ENCODE peak calls at places on chromosomes 7 and 10, in eight cellular contexts. One of them, this sample, is unnamed.

GRCh38 chr7:155788616-155789000 is 23.7 kb downstream of the SHH start:
- DNase-seq in HCT116: no peak
- DNase-seq in A549: no peak
- DNase-seq in kidney epithelial cell: no peak
- DNase-seq in Panc1: no peak
- DNase-seq in mucosa of descending colon: no peak
- DNase-seq in cardiac fibroblast: no peak
- DNase-seq in WERI-Rb-1: no peak
- DNase-seq in this sample: no peak

GRCh38 chr7:102146989-102147388 is 139.7 kb upstream of the SH2B2 start:
- DNase-seq in HCT116: no peak
- DNase-seq in A549: no peak
- DNase-seq in kidney epithelial cell: no peak
- DNase-seq in Panc1: no peak
- DNase-seq in mucosa of descending colon: no peak
- DNase-seq in cardiac fibroblast: peak
- DNase-seq in WERI-Rb-1: no peak
- DNase-seq in this sample: no peak

GRCh38 chr10:89189211-89189734 is 17.8 kb downstream of the CH25H start:
- DNase-seq in HCT116: no peak
- DNase-seq in A549: no peak
- DNase-seq in kidney epithelial cell: no peak
- DNase-seq in Panc1: no peak
- DNase-seq in mucosa of descending colon: no peak
- DNase-seq in cardiac fibroblast: no peak
- DNase-seq in WERI-Rb-1: no peak
- DNase-seq in this sample: no peak

GRCh38 chr7:148838905-148839304 is 45.2 kb downstream of the EZH2 start:
- DNase-seq in HCT116: no peak
- DNase-seq in A549: no peak
- DNase-seq in kidney epithelial cell: no peak
- DNase-seq in Panc1: no peak
- DNase-seq in mucosa of descending colon: no peak
- DNase-seq in cardiac fibroblast: no peak
- DNase-seq in WERI-Rb-1: no peak
- DNase-seq in this sample: no peak

GRCh38 chr7:26156454-26157365 is 4.7 kb downstream of the NFE2L3 start:
- DNase-seq in HCT116: peak
- DNase-seq in A549: peak
- DNase-seq in kidney epithelial cell: peak
- DNase-seq in Panc1: no peak
- DNase-seq in mucosa of descending colon: no peak
- DNase-seq in cardiac fibroblast: peak
- DNase-seq in WERI-Rb-1: no peak
- DNase-seq in this sample: peak

GRCh38 chr10:130801784-130802183 is 509.7 kb downstream of the TCERG1L start:
- DNase-seq in HCT116: no peak
- DNase-seq in A549: no peak
- DNase-seq in kidney epithelial cell: no peak
- DNase-seq in Panc1: no peak
- DNase-seq in mucosa of descending colon: no peak
- DNase-seq in cardiac fibroblast: no peak
- DNase-seq in WERI-Rb-1: no peak
- DNase-seq in this sample: no peak

GRCh38 chr7:42117201-42117600 is 119.8 kb downstream of the GLI3 start:
- DNase-seq in HCT116: no peak
- DNase-seq in A549: no peak
- DNase-seq in kidney epithelial cell: no peak
- DNase-seq in Panc1: no peak
- DNase-seq in mucosa of descending colon: no peak
- DNase-seq in cardiac fibroblast: no peak
- DNase-seq in WERI-Rb-1: no peak
- DNase-seq in this sample: no peak

GRCh38 chr10:62239994-62240393 is 28.6 kb downstream of the RTKN2 start:
- DNase-seq in HCT116: no peak
- DNase-seq in A549: no peak
- DNase-seq in kidney epithelial cell: no peak
- DNase-seq in Panc1: no peak
- DNase-seq in mucosa of descending colon: no peak
- DNase-seq in cardiac fibroblast: peak
- DNase-seq in WERI-Rb-1: no peak
- DNase-seq in this sample: peak

GRCh38 chr10:57362811-57363210 is 904.9 kb downstream of the IPMK start:
- DNase-seq in HCT116: no peak
- DNase-seq in A549: no peak
- DNase-seq in kidney epithelial cell: no peak
- DNase-seq in Panc1: no peak
- DNase-seq in mucosa of descending colon: no peak
- DNase-seq in cardiac fibroblast: no peak
- DNase-seq in WERI-Rb-1: no peak
- DNase-seq in this sample: no peak

GRCh38 chr10:104907509-104907908 is 266.4 kb downstream of the SORCS3 start:
- DNase-seq in HCT116: no peak
- DNase-seq in A549: no peak
- DNase-seq in kidney epithelial cell: no peak
- DNase-seq in Panc1: no peak
- DNase-seq in mucosa of descending colon: no peak
- DNase-seq in cardiac fibroblast: no peak
- DNase-seq in WERI-Rb-1: no peak
- DNase-seq in this sample: no peak

DNA sequence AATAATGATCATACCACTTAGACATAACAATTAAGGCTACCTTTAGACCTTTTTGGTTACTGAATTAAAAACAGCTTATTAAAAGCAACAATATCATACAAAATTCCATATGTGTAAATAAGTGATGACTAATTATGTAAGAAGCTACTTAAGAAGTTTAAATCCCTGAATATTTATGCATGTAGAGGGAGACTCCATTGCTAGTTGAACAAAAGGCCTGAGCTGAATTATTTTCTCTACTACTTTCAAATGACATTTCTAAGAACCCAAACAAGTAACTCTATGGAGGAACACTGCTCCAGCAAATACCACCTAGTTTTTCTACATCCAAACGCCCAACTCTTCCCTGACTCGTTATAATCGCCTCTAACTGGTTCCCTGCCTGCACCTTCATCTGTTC is 31.5 kb downstream of the EPC1 start:
- DNase-seq in HCT116: no peak
- DNase-seq in A549: no peak
- DNase-seq in kidney epithelial cell: no peak
- DNase-seq in Panc1: no peak
- DNase-seq in mucosa of descending colon: no peak
- DNase-seq in cardiac fibroblast: no peak
- DNase-seq in WERI-Rb-1: no peak
- DNase-seq in this sample: no peak
- TF ChIP-seq CTCF in HCT116: no peak
- TF ChIP-seq CTCF in A549: no peak
- TF ChIP-seq CTCF in kidney epithelial cell: no peak
- TF ChIP-seq CTCF in Panc1: no peak
- TF ChIP-seq CTCF in mucosa of descending colon: no peak
- TF ChIP-seq CTCF in cardiac fibroblast: no peak
- TF ChIP-seq CTCF in WERI-Rb-1: no peak
- TF ChIP-seq CTCF in this sample: no peak

GRCh38 chr7:128869944-128870285 is 7.3 kb downstream of the ATP6V1F start:
- DNase-seq in HCT116: no peak
- DNase-seq in A549: no peak
- DNase-seq in kidney epithelial cell: no peak
- DNase-seq in Panc1: no peak
- DNase-seq in mucosa of descending colon: no peak
- DNase-seq in cardiac fibroblast: no peak
- DNase-seq in WERI-Rb-1: no peak
- DNase-seq in this sample: no peak
- H3K4me3 ChIP-seq in HCT116: no peak
- H3K4me3 ChIP-seq in A549: peak
- H3K4me3 ChIP-seq in kidney epithelial cell: peak
- H3K4me3 ChIP-seq in Panc1: peak
- H3K4me3 ChIP-seq in mucosa of descending colon: no peak
- H3K4me3 ChIP-seq in cardiac fibroblast: peak
- H3K4me3 ChIP-seq in WERI-Rb-1: no peak
- H3K4me3 ChIP-seq in this sample: no peak

GRCh38 chr10:66295602-66296001 is 630.2 kb upstream of the LRRTM3 start:
- DNase-seq in HCT116: no peak
- DNase-seq in A549: no peak
- DNase-seq in kidney epithelial cell: no peak
- DNase-seq in Panc1: no peak
- DNase-seq in mucosa of descending colon: no peak
- DNase-seq in cardiac fibroblast: no peak
- DNase-seq in WERI-Rb-1: no peak
- DNase-seq in this sample: no peak

DNA sequence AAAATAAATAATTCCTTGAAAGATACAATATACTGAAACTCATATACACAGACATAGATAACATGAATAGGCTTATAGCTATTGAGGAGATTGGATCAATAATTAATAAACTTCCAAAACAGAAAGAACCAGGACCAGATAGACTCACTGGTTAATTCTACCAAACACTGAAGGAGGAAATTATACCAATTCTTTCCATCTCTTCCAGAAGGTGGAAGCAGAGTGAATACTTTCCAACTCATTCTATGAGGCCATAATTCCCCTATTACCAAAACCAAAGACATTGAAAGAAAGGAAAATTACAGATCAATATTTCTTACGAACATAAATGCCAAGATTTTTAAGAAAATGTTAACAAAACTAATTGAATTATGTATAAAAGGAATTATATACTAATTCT is 624.8 kb upstream of the LRRTM3 start:
- DNase-seq in HCT116: no peak
- DNase-seq in A549: no peak
- DNase-seq in kidney epithelial cell: no peak
- DNase-seq in Panc1: no peak
- DNase-seq in mucosa of descending colon: no peak
- DNase-seq in cardiac fibroblast: no peak
- DNase-seq in WERI-Rb-1: no peak
- DNase-seq in this sample: no peak
- TF ChIP-seq CTCF in HCT116: no peak
- TF ChIP-seq CTCF in A549: no peak
- TF ChIP-seq CTCF in kidney epithelial cell: no peak
- TF ChIP-seq CTCF in Panc1: no peak
- TF ChIP-seq CTCF in mucosa of descending colon: no peak
- TF ChIP-seq CTCF in cardiac fibroblast: no peak
- TF ChIP-seq CTCF in WERI-Rb-1: no peak
- TF ChIP-seq CTCF in this sample: no peak

GRCh38 chr7:23472974-23473847 is 2.9 kb upstream of the IGF2BP3 start:
- DNase-seq in HCT116: no peak
- DNase-seq in A549: peak
- DNase-seq in kidney epithelial cell: no peak
- DNase-seq in Panc1: no peak
- DNase-seq in mucosa of descending colon: no peak
- DNase-seq in cardiac fibroblast: no peak
- DNase-seq in WERI-Rb-1: peak
- DNase-seq in this sample: peak
- H3K4me3 ChIP-seq in HCT116: peak
- H3K4me3 ChIP-seq in A549: peak
- H3K4me3 ChIP-seq in kidney epithelial cell: peak
- H3K4me3 ChIP-seq in Panc1: peak
- H3K4me3 ChIP-seq in mucosa of descending colon: no peak
- H3K4me3 ChIP-seq in cardiac fibroblast: peak
- H3K4me3 ChIP-seq in WERI-Rb-1: peak
- H3K4me3 ChIP-seq in this sample: peak

GRCh38 chr7:108007280-108007679 is 4.3 kb upstream of the LAMB1 start:
- DNase-seq in HCT116: no peak
- DNase-seq in A549: no peak
- DNase-seq in kidney epithelial cell: no peak
- DNase-seq in Panc1: no peak
- DNase-seq in mucosa of descending colon: no peak
- DNase-seq in cardiac fibroblast: peak
- DNase-seq in WERI-Rb-1: no peak
- DNase-seq in this sample: peak
- TF ChIP-seq CTCF in HCT116: no peak
- TF ChIP-seq CTCF in A549: no peak
- TF ChIP-seq CTCF in kidney epithelial cell: no peak
- TF ChIP-seq CTCF in Panc1: no peak
- TF ChIP-seq CTCF in mucosa of descending colon: no peak
- TF ChIP-seq CTCF in cardiac fibroblast: no peak
- TF ChIP-seq CTCF in WERI-Rb-1: no peak
- TF ChIP-seq CTCF in this sample: no peak

GRCh38 chr10:35456784-35457183 is 120.5 kb downstream of the CCNY start:
- DNase-seq in HCT116: no peak
- DNase-seq in A549: no peak
- DNase-seq in kidney epithelial cell: no peak
- DNase-seq in Panc1: no peak
- DNase-seq in mucosa of descending colon: no peak
- DNase-seq in cardiac fibroblast: no peak
- DNase-seq in WERI-Rb-1: no peak
- DNase-seq in this sample: no peak

GRCh38 chr10:35456175-35456574 is 119.9 kb downstream of the CCNY start:
- DNase-seq in HCT116: no peak
- DNase-seq in A549: no peak
- DNase-seq in kidney epithelial cell: no peak
- DNase-seq in Panc1: no peak
- DNase-seq in mucosa of descending colon: no peak
- DNase-seq in cardiac fibroblast: no peak
- DNase-seq in WERI-Rb-1: no peak
- DNase-seq in this sample: no peak

GRCh38 chr10:35451103-35452016 is 115.1 kb downstream of the CCNY start:
- DNase-seq in HCT116: no peak
- DNase-seq in A549: no peak
- DNase-seq in kidney epithelial cell: no peak
- DNase-seq in Panc1: no peak
- DNase-seq in mucosa of descending colon: no peak
- DNase-seq in cardiac fibroblast: peak
- DNase-seq in WERI-Rb-1: no peak
- DNase-seq in this sample: peak

GRCh38 chr10:35452847-35453246 is 116.5 kb downstream of the CCNY start:
- DNase-seq in HCT116: no peak
- DNase-seq in A549: no peak
- DNase-seq in kidney epithelial cell: no peak
- DNase-seq in Panc1: no peak
- DNase-seq in mucosa of descending colon: no peak
- DNase-seq in cardiac fibroblast: no peak
- DNase-seq in WERI-Rb-1: no peak
- DNase-seq in this sample: no peak

DNA sequence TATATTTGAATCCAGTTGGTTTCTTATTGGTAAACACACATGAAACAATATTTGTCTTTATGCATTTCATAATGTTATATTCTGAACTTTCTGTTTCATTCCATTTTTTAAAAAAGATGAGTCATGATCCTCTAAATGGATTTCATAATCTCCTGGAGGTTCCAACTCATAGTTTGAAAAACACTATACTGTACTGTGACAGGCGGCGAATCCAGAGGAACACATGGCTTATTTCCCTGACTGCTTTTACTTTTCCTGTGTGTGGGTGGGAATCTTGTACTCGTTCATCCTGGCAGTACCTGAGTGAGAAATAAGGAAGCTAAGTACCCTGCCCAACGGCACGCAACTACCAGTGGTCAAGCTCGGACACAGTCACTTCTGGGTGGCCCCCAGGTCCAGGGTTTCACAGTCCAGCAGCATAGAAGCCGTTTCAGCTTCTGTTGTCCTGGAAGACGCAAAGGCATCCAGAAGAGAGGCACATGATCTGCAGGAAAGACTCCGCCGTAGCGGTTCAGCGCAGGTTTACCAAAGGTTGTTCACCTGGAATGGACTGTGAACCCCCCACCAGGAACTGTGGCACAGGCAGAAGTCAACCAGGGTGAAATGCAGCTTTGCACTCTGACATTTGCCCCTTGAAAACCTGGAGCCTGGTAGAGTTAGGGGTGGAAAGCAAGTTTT is 117.7 kb downstream of the CCNY start:
- DNase-seq in HCT116: no peak
- DNase-seq in A549: no peak
- DNase-seq in kidney epithelial cell: no peak
- DNase-seq in Panc1: no peak
- DNase-seq in mucosa of descending colon: no peak
- DNase-seq in cardiac fibroblast: peak
- DNase-seq in WERI-Rb-1: no peak
- DNase-seq in this sample: peak
- H3K4me3 ChIP-seq in HCT116: no peak
- H3K4me3 ChIP-seq in A549: no peak
- H3K4me3 ChIP-seq in kidney epithelial cell: no peak
- H3K4me3 ChIP-seq in Panc1: no peak
- H3K4me3 ChIP-seq in mucosa of descending colon: no peak
- H3K4me3 ChIP-seq in cardiac fibroblast: peak
- H3K4me3 ChIP-seq in WERI-Rb-1: no peak
- H3K4me3 ChIP-seq in this sample: peak

GRCh38 chr7:1149351-1149794 is 10.6 kb downstream of the ZFAND2A start:
- DNase-seq in HCT116: no peak
- DNase-seq in A549: no peak
- DNase-seq in kidney epithelial cell: no peak
- DNase-seq in Panc1: no peak
- DNase-seq in mucosa of descending colon: no peak
- DNase-seq in cardiac fibroblast: no peak
- DNase-seq in WERI-Rb-1: no peak
- DNase-seq in this sample: no peak
- TF ChIP-seq CTCF in HCT116: no peak
- TF ChIP-seq CTCF in A549: no peak
- TF ChIP-seq CTCF in kidney epithelial cell: no peak
- TF ChIP-seq CTCF in Panc1: no peak
- TF ChIP-seq CTCF in mucosa of descending colon: no peak
- TF ChIP-seq CTCF in cardiac fibroblast: no peak
- TF ChIP-seq CTCF in WERI-Rb-1: no peak
- TF ChIP-seq CTCF in this sample: no peak